ENCODE peak calls at places on chromosomes 12 and 14, in seven cellular contexts. M is lower lobe of right lung, Z is lung, P is K562, H is cardiac muscle cell, G is tibial artery, J is breast epithelium. D is an unnamed sample.

GRCh38 chr12:80714055-80714454 is 2.7 kb upstream of the MYF5 start:
- DNase-seq in J (no peak), G (no peak), H (peak), M (no peak), P (no peak), Z (no peak), D (no peak)

GRCh38 chr14:69633238-69633637 is 21.8 kb downstream of the SUSD6 start:
- DNase-seq in J (no peak), H (no peak), G (no peak), P (no peak), Z (no peak), M (no peak), D (no peak)

GRCh38 chr12:30754383-30754749 is 385 bp downstream of the CAPRIN2 start:
- DNase-seq in G (no peak), M (no peak), P (no peak), H (no peak), Z (no peak), J (no peak), D (peak)

GRCh38 chr14:103232831-103233319 is 101.2 kb upstream of the EIF5 start:
- DNase-seq in H (no peak), Z (no peak), J (no peak), G (no peak), M (no peak), P (no peak), D (no peak)

GRCh38 chr14:41303506-41303905 is 303.2 kb upstream of the LRFN5 start:
- DNase-seq in H (no peak), J (no peak), P (no peak), M (no peak), Z (no peak), G (no peak), D (no peak)

GRCh38 chr12:117143008-117143532 is 43.9 kb upstream of the TESC start:
- DNase-seq in J (no peak), G (no peak), Z (peak), P (no peak), M (no peak), H (no peak), D (no peak)

GRCh38 chr14:54758041-54758440 is 144.6 kb downstream of the GCH1 start:
- DNase-seq in M (no peak), Z (no peak), J (no peak), P (no peak), G (no peak), H (no peak), D (no peak)

GRCh38 chr12:20822415-20822814 is 11.9 kb downstream of the SLCO1B3 start:
- DNase-seq in J (no peak), Z (no peak), G (no peak), P (no peak), M (no peak), H (no peak), D (no peak)

GRCh38 chr12:52917800-52918199 is 12.9 kb upstream of the KRT8 start:
- DNase-seq in P (no peak), Z (no peak), G (no peak), H (no peak), J (no peak), M (no peak), D (no peak)

GRCh38 chr14:75295491-75296338 is 17.1 kb downstream of the FOS start:
- DNase-seq in H (peak), J (peak), Z (peak), M (peak), P (peak), G (peak), D (peak)

GRCh38 chr14:62077676-62078261 is 315.5 kb downstream of the SNAPC1 start:
- DNase-seq in H (no peak), G (no peak), Z (no peak), J (no peak), M (no peak), P (no peak), D (no peak)

GRCh38 chr14:104948736-104949031 is 24.0 kb downstream of the PLD4 start:
- DNase-seq in G (no peak), M (no peak), H (no peak), J (no peak), P (no peak), Z (no peak), D (no peak)

GRCh38 chr14:58298880-58299664 is 717 bp downstream of the ARID4A start:
- DNase-seq in M (peak), P (peak), H (no peak), G (peak), J (peak), Z (peak), D (no peak)

GRCh38 chr12:116999066-116999465 is 88.3 kb downstream of the FBXW8 start:
- DNase-seq in P (no peak), Z (no peak), G (no peak), J (no peak), H (no peak), M (no peak), D (no peak)

GRCh38 chr14:28298156-28298555 is 468.4 kb upstream of the FOXG1 start:
- DNase-seq in G (no peak), Z (no peak), M (no peak), H (peak), J (no peak), P (no peak), D (no peak)

GRCh38 chr14:39247256-39247655 is 13.5 kb downstream of the MIA2 start:
- DNase-seq in Z (no peak), M (no peak), H (peak), J (no peak), P (no peak), G (no peak), D (no peak)

GRCh38 chr12:30706476-30706875 is 10.8 kb upstream of the IPO8 start:
- DNase-seq in Z (no peak), G (no peak), M (no peak), H (no peak), J (no peak), P (no peak), D (no peak)

GRCh38 chr14:95210699-95211098 is 53.4 kb upstream of the DICER1 start:
- DNase-seq in Z (no peak), H (no peak), P (no peak), J (no peak), M (no peak), G (no peak), D (no peak)

GRCh38 chr14:23613242-23614070 is 22.7 kb upstream of the DHRS2 start:
- DNase-seq in G (no peak), P (no peak), M (no peak), H (no peak), Z (no peak), J (no peak), D (no peak)

GRCh38 chr12:53063708-53064612 is 14.1 kb downstream of the TNS2 start:
- DNase-seq in Z (peak), G (peak), H (peak), M (no peak), P (no peak), J (no peak), D (peak)

GRCh38 chr12:102522768-102523167 is 42.4 kb upstream of the IGF1 start:
- DNase-seq in M (no peak), G (no peak), J (no peak), P (peak), Z (no peak), H (no peak), D (no peak)

GRCh38 chr14:22088614-22089359 is 415.2 kb upstream of the OR4E1 start:
- DNase-seq in G (no peak), Z (no peak), M (no peak), P (no peak), J (no peak), H (peak), D (no peak)

GRCh38 chr12:93813181-93813580 is 136.0 kb downstream of the CRADD start:
- DNase-seq in G (no peak), Z (no peak), H (peak), P (no peak), M (no peak), J (no peak), D (no peak)

GRCh38 chr12:66516133-66516532 is 162.7 kb downstream of the GRIP1 start:
- DNase-seq in P (peak), J (no peak), Z (no peak), M (no peak), H (no peak), G (no peak), D (no peak)

GRCh38 chr12:3152013-3152412 is 74.8 kb downstream of the TSPAN9 start:
- DNase-seq in G (no peak), M (no peak), Z (no peak), P (no peak), H (peak), J (no peak), D (no peak)

GRCh38 chr12:55698241-55698955 is 9.3 kb downstream of the ITGA7 start:
- DNase-seq in G (no peak), H (no peak), M (peak), J (no peak), Z (no peak), P (no peak), D (no peak)

GRCh38 chr14:82067221-82067620 is 533.6 kb upstream of the SEL1L start:
- DNase-seq in H (no peak), G (no peak), J (no peak), Z (no peak), M (no peak), P (no peak), D (no peak)

GRCh38 chr14:42927313-42927712 is 1320.6 kb downstream of the LRFN5 start:
- DNase-seq in P (no peak), M (no peak), Z (no peak), G (no peak), J (no peak), H (no peak), D (no peak)

GRCh38 chr14:94009767-94010166 is 12.7 kb downstream of the CCDC197 start:
- DNase-seq in J (no peak), G (no peak), P (no peak), Z (no peak), H (peak), M (no peak), D (no peak)

GRCh38 chr14:104294983-104295680 is 156.7 kb downstream of the KIF26A start:
- DNase-seq in Z (no peak), H (no peak), M (peak), G (peak), J (no peak), P (no peak), D (no peak)

GRCh38 chr12:68915055-68915454 is 17.9 kb downstream of the CPM start:
- DNase-seq in M (no peak), H (peak), Z (no peak), P (no peak), J (no peak), G (no peak), D (no peak)

GRCh38 chr14:68447581-68448281 is 345.1 kb downstream of the ZFP36L1 start:
- DNase-seq in P (no peak), J (no peak), M (no peak), H (no peak), Z (no peak), G (no peak), D (no peak)

GRCh38 chr12:121288941-121289340 is 7.6 kb downstream of the CAMKK2 start:
- DNase-seq in M (no peak), G (no peak), J (no peak), Z (no peak), H (peak), P (no peak), D (no peak)

GRCh38 chr14:51873221-51873893 is 12.9 kb downstream of the GNG2 start:
- DNase-seq in Z (no peak), P (no peak), J (no peak), G (no peak), M (no peak), H (peak), D (no peak)

GRCh38 chr14:75655235-75655634 is 5.4 kb downstream of the ERG28 start:
- DNase-seq in Z (no peak), J (no peak), G (no peak), H (no peak), P (no peak), M (no peak), D (no peak)

GRCh38 chr12:107448198-107448597 is 237.4 kb upstream of the PWP1 start:
- DNase-seq in G (no peak), M (no peak), Z (no peak), P (peak), H (peak), J (no peak), D (no peak)

GRCh38 chr14:102491786-102492522 is 17.6 kb downstream of the ANKRD9 start:
- DNase-seq in G (no peak), Z (no peak), P (no peak), H (no peak), M (peak), J (no peak), D (no peak)

DNA sequence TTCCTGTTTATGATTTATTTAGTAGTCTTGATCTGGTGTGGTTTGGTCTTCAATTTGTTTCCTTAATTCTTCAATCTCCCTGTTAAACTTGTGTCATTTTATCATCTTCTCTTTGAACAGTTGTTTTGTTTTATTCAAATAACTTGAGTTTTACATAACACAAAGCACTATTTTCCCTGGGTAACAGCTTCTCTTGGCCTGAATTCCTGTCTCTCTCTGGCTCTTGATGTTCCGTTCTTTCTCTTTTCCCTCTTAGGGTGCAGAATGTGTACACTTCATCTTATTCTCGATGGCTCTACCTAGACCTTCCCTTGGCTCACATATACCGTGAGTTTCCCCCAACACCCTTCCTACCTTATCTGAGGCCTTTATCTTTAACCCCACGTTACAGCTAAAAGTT is 36.8 kb upstream of the VPS33A start:
- DNase-seq in P (no peak), H (no peak), J (no peak), M (no peak), Z (no peak), G (no peak), D (no peak)
- H3K27ac ChIP-seq in P (no peak), H (no peak), J (no peak), M (no peak), Z (no peak), G (no peak), D (no peak)

GRCh38 chr12:129868566-129868965 is 35.3 kb downstream of the TMEM132D start:
- DNase-seq in P (peak), Z (peak), M (no peak), G (no peak), H (no peak), J (no peak), D (no peak)

GRCh38 chr12:129870146-129870545 is 33.7 kb downstream of the TMEM132D start:
- DNase-seq in M (no peak), Z (peak), P (no peak), G (no peak), J (no peak), H (no peak), D (no peak)

GRCh38 chr12:129871991-129872969 is 31.5 kb downstream of the TMEM132D start:
- DNase-seq in G (no peak), J (no peak), Z (peak), P (no peak), H (no peak), M (no peak), D (no peak)

GRCh38 chr12:129873458-129873857 is 30.4 kb downstream of the TMEM132D start:
- DNase-seq in M (no peak), Z (peak), G (no peak), P (no peak), H (no peak), J (no peak), D (no peak)

DNA sequence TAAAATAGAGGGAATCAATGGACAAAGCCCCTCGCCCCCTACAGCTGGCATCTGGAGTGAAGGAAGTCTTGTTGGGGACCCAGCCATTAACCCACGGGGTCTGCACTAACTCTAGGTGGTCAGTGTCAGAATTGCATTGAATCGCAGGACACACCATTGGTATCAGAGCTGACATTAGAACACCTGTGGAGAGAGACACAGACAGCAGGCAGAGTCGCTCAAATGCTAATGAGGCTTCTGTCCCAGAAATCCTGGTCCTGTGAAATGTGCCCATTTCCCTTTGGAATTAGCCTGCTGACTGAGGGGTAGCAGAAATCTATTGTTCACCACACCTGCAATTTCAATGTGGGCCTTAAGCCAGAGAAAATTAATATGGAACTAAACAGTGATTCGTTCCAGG is 33.0 kb downstream of the TMEM132D start:
- DNase-seq in J (no peak), M (no peak), Z (peak), H (no peak), G (no peak), P (no peak), D (no peak)
- H3K27ac ChIP-seq in J (no peak), M (no peak), Z (no peak), H (no peak), G (no peak), P (no peak), D (no peak)

GRCh38 chr12:67645126-67645525 is 3.4 kb upstream of the DYRK2 start:
- DNase-seq in P (no peak), G (no peak), H (no peak), Z (no peak), J (no peak), M (no peak), D (no peak)
- H3K27ac ChIP-seq in P (no peak), G (no peak), H (no peak), Z (no peak), J (no peak), M (no peak), D (no peak)

DNA sequence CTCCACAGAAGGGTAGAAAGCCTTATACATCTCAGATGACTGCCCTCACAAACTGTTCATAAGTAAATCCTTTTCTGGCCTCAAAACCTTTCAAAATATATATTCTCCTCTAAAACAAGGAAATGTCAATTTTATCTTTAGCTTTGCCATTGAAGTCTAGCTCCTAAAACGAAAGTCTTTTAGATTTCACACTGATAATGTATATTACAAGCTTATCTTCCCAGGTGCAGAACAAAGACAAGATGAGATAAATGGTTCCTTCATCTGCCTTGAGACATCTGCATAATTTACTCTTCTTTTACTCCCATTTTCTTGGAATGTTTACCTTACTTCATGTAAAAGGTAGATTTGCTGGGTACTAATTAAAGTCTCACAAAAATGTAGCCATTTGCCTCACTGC is 257.1 kb downstream of the SYT10 start:
- DNase-seq in P (no peak), Z (no peak), H (no peak), J (no peak), M (no peak), G (no peak), D (no peak)
- H3K27ac ChIP-seq in P (no peak), Z (no peak), H (no peak), J (no peak), M (no peak), G (no peak), D (no peak)

GRCh38 chr12:2082321-2082720 is 29.5 kb downstream of the CACNA1C start:
- DNase-seq in H (no peak), P (no peak), J (no peak), Z (no peak), G (no peak), M (no peak), D (no peak)

GRCh38 chr12:2083008-2083407 is 30.2 kb downstream of the CACNA1C start:
- DNase-seq in J (no peak), H (no peak), G (no peak), Z (no peak), M (no peak), P (no peak), D (no peak)

GRCh38 chr12:2080604-2081003 is 27.8 kb downstream of the CACNA1C start:
- DNase-seq in H (no peak), J (no peak), P (no peak), M (no peak), G (no peak), Z (no peak), D (no peak)

GRCh38 chr12:2083561-2083960 is 30.8 kb downstream of the CACNA1C start:
- DNase-seq in M (no peak), P (no peak), G (no peak), Z (no peak), H (no peak), J (no peak), D (no peak)

GRCh38 chr12:2084553-2085296 is 31.9 kb downstream of the CACNA1C start:
- DNase-seq in P (no peak), H (peak), J (no peak), M (no peak), Z (no peak), G (peak), D (peak)
- H3K27ac ChIP-seq in P (no peak), H (no peak), J (peak), M (no peak), Z (no peak), G (peak), D (peak)

D was measured in right atrium auricular region.